ENCODE peak calls at places on chromosomes 13 and 19, in five cellular contexts. A is H1, W is tibial nerve, T is sigmoid colon, K is transverse colon. J is an unnamed sample.

GRCh38 chr19:16497042-16497441 is 848 bp downstream of the C19orf44 start:
- DNase-seq in A (no peak), W (no peak), T (no peak), K (no peak), J (no peak)

GRCh38 chr19:7550987-7551761 is 15.7 kb downstream of the PNPLA6 start:
- DNase-seq in A (peak), W (no peak), T (peak), K (peak), J (no peak)

GRCh38 chr19:46875657-46876056 is 14.9 kb downstream of the ARHGAP35 start:
- DNase-seq in A (no peak), W (no peak), T (no peak), K (no peak), J (no peak)

GRCh38 chr13:50123862-50124535 is 108.8 kb downstream of the KCNRG start:
- DNase-seq in A (peak), W (peak), T (peak), K (peak), J (peak)

GRCh38 chr19:36421749-36422481 is 3.5 kb upstream of the ZFP82 start:
- DNase-seq in A (no peak), W (no peak), T (no peak), K (no peak), J (no peak)

GRCh38 chr13:36778083-36778671 is 40.8 kb upstream of the RFXAP start:
- DNase-seq in A (no peak), W (no peak), T (no peak), K (no peak), J (no peak)

GRCh38 chr19:5128251-5128931 is 159.5 kb downstream of the KDM4B start:
- DNase-seq in A (no peak), W (peak), T (peak), K (no peak), J (no peak)

GRCh38 chr19:10625003-10625761 is at the start of gene SLC44A2:
- DNase-seq in A (no peak), W (peak), T (peak), K (peak), J (peak)

GRCh38 chr19:33192010-33192409 is 2.1 kb upstream of the LRP3 start:
- DNase-seq in A (no peak), W (no peak), T (peak), K (no peak), J (peak)

GRCh38 chr13:63517376-63517775 is 2101.7 kb upstream of the PCDH20 start:
- DNase-seq in A (no peak), W (no peak), T (no peak), K (no peak), J (no peak)

GRCh38 chr13:101474419-101474957 is 22.0 kb downstream of the ITGBL1 start:
- DNase-seq in A (no peak), W (peak), T (no peak), K (no peak), J (no peak)

GRCh38 chr13:30479154-30479553 is 13.4 kb upstream of the HMGB1 start:
- DNase-seq in A (no peak), W (no peak), T (no peak), K (no peak), J (no peak)

DNA sequence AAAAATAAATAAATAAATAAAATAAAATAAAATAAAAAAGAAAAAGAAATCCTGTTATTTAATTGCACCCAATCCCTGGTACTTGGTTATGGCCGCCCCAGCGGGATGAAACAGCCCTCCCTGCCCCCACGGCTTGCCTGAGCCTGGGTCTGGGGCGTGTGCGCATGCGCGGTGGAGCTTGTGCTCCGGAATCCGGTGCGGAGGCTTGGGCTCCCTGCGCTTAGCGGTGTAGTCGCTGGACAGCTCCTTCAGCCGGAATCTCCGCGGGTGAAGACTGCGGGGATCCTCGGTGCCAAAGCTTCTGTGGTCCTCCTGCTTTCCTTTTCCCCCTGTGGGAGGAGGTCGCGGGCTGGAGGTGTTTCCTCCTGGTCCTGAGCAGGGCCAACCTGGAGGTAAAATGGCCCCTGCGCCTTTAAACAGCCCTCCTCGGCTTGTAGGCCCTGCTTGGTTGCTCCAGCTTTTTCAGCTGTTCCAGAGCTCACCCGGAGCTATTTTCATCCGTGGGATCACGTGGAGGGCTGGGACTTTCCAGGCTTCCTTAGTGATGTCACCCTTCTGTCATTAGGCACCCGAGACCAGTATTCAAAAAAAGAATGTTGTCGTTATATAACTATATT is at the start of gene PLA2G4C:
- DNase-seq in A (peak), W (peak), T (peak), K (peak), J (peak)
- TF ChIP-seq POLR2A in A (no peak), W (no peak), T (peak), K (peak), J (no peak)

DNA sequence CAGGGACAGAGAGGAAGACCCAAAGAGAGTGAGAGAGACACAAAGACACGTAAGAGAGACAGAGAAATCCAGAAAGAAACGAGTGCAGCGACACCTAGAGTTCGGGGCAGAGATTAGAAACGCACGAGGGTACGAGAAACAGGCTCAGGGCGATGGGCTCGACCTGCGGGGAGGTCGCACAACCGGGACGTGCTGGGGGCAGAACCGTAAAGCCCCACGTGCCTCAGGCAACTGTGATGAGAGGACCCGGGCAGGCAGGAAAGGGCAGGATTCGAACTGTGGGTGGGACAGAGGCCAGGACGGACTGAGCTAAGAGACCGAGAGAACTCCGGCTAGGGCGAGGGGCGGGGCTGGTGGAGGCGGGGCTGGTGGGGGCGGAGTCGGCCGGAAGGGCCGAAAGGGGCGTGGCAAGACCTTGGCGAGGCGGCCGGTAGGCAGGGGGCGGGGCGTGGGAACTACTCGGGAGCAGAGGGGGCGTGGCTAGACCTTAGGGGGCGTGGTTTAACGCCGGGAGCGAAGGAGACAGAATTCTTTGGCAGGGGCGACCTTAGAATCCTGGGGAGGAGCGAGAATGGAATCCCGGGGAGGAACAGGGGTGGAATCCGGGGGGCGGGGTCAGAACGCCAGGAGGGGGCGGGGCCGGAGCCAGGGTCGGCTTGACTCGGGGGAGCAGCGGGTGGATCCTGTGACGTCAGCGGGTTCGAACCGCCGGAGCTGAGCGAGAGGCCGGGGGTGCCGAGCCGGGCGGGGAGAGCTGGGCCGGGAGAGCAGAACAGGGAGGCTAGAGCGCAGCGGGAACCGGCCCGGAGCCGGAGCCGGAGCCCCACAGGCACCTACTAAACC is at the start of gene NECTIN2:
- DNase-seq in A (peak), W (peak), T (peak), K (peak), J (peak)
- TF ChIP-seq EP300 in A (peak), W (no peak), T (no peak), K (no peak), J (no peak)

DNA sequence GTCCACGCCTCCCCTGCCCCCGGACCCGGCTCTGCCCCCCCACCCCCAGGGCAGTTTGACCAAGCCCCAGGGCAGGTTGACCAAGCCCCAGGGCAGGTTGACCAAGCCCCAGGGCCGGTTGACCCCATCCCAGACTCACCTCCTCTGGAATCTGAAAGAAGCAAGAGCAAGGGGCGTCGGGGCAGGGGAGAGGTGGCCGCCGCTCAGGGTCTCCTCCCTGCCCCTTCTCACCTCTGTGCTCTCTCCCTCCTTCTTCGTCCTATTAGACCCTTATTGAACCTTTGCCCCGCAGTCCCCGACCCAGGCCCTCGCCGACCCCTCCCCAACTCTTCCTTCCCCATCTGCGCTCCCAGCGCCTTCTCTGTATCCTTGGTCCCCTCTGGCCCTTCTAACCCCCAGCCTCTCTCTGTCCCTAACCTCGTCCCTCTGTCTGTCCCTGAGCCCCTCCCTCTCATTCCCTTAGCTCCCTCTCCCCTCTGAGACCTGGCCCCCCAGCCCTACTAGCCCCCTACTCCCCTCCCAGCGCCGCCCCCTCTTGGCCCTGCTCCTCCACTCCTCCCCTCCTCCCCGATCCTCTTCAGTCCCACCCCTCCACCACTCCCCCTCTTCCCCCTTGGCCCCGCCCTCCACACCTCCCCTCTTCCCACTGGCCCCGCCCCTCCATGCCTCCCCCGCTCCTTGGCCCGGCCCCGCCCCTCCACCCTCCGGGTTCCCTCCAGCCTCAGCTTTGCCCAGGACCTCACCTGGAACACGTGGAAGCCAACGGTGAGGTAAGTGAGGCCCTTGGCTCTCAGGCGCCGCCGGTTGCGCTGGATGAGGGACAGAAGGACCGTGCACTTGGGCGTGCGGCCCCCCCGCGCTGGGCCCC is 7.6 kb downstream of the CAPN12 start:
- DNase-seq in A (peak), W (no peak), T (peak), K (peak), J (peak)
- H3K27ac ChIP-seq in A (no peak), W (no peak), T (peak), K (peak), J (peak)

GRCh38 chr13:59099182-59099950 is 1064.4 kb downstream of the DIAPH3 start:
- DNase-seq in A (no peak), W (no peak), T (no peak), K (no peak), J (no peak)

GRCh38 chr13:59088716-59089115 is 1075.0 kb downstream of the DIAPH3 start:
- DNase-seq in A (no peak), W (no peak), T (no peak), K (no peak), J (no peak)

GRCh38 chr13:59094149-59094548 is 1069.6 kb downstream of the DIAPH3 start:
- DNase-seq in A (no peak), W (no peak), T (no peak), K (no peak), J (no peak)
- TF ChIP-seq POLR2A in A (no peak), W (no peak), T (no peak), K (no peak), J (no peak)

DNA sequence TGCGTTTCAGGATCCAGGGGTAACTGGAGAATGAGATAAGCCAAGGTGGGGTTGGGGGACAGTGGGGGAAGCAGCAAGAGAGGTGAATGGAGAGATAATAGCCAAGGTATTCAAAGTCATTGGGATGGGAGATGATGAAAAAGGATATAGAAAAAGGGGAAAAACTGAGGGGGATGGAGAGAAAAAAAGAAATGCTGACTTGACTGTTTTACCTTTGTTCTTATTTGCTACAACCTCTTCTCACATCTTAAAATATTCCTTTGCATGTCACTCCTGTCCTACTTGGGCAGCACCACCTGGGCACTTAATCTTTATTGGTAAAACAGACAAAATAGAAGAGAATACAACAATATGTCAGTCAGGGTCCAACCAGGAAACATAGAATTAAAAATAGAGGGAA is 56.0 kb upstream of the FNDC3A start:
- DNase-seq in A (no peak), W (no peak), T (no peak), K (no peak), J (no peak)
- TF ChIP-seq EP300 in A (no peak), W (no peak), T (no peak), K (no peak), J (no peak)

GRCh38 chr19:58044886-58045285 is 11.1 kb downstream of the ZSCAN1 start:
- DNase-seq in A (no peak), W (no peak), T (no peak), K (no peak), J (no peak)
- H3K27ac ChIP-seq in A (no peak), W (no peak), T (no peak), K (no peak), J (no peak)

DNA sequence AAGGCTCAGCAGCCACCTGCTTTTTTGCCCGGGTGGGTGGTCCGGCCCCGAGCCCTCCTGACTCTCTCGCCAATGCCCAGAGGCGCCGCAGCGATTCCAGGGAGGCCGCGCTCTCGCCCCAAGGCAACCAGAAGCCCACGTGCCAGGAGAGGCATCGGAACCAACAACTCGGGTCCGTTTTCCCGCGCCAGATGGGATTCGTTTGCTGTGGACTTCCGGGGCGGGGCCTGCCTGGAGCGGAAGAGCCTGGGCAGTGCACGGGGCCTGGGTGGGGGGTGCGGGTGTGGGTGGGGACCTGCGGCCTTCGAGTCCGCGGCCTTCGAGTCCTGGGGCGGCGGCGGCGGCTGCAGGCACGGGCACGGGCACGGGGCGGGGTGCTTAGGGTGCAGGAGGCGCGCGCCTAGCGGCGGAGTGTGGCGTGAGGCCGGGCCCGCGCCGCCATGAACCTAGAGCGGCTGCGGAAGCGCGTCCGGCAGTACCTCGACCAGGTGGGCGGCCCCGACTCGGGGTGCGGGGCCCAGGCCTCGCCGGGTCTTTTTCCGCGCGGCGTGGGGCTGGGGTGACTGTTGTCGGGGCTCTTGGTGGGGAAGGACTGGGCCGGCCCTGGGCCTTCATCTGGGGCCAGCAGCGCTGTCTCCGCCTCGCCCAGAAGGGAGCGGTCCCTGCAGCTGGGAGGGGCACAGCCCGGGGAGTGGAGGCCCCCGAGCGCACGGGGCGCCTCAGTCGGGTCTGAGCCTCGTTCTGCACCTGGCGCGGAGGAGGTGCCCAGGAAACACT is at the start of gene CDC16:
- DNase-seq in A (peak), W (peak), T (peak), K (peak), J (peak)
- TF ChIP-seq POLR2A in A (peak), W (no peak), T (no peak), K (peak), J (no peak)

GRCh38 chr19:54172413-54172763 is 572 bp downstream of the TMC4 start:
- DNase-seq in A (no peak), W (no peak), T (no peak), K (peak), J (no peak)
- TF ChIP-seq EP300 in A (no peak), W (no peak), T (no peak), K (no peak), J (no peak)

J was measured in suprapubic skin.